ENCODE peak calls at places on chromosomes 4 and X, in five cellular contexts. E is breast epithelium, H is H1, V is colonic mucosa, I is neural progenitor cell. G is an unnamed sample. For H3K4me1, the result is how much of the 10 kb centered on the place peaks cover.

GRCh38 chr4:184343400-184344177 is 125.9 kb upstream of the ENPP6 start:
- DNase-seq in E (peak), H (no peak), I (peak), V (peak), G (peak)

GRCh38 chr4:133145758-133146157 is 3.3 kb upstream of the PCDH10 start:
- DNase-seq in I (no peak), H (no peak), V (no peak), E (no peak), G (no peak)

GRCh38 chrX:100928660-100929613 is at the start of gene XKRX:
- DNase-seq in E (peak), H (no peak), I (peak), V (peak), G (peak)

GRCh38 chr4:151808120-151808529 is 47.3 kb upstream of the GATB start:
- DNase-seq in V (no peak), I (no peak), H (no peak), E (no peak), G (no peak)

GRCh38 chrX:48153769-48154168 is 23.3 kb downstream of the SPACA5B start:
- DNase-seq in I (no peak), E (no peak), H (no peak), V (no peak), G (no peak)

GRCh38 chrX:46757593-46757992 is 1.3 kb downstream of the SLC9A7 start:
- DNase-seq in I (no peak), V (no peak), E (no peak), H (no peak), G (no peak)

GRCh38 chr4:143337600-143338287 is 1.1 kb downstream of the GAB1 start:
- DNase-seq in H (no peak), V (peak), I (peak), E (peak), G (peak)

GRCh38 chr4:141501931-141502330 is 134.5 kb upstream of the IL15 start:
- DNase-seq in I (no peak), H (no peak), E (no peak), V (no peak), G (no peak)

GRCh38 chr4:38614198-38614597 is 49.8 kb upstream of the KLF3 start:
- DNase-seq in I (no peak), E (no peak), V (no peak), H (no peak), G (no peak)

GRCh38 chr4:82586055-82586454 is 24.3 kb upstream of the TMEM150C start:
- DNase-seq in E (no peak), V (no peak), H (no peak), I (peak), G (no peak)

GRCh38 chrX:20300822-20301221 is 34.1 kb upstream of the RPS6KA3 start:
- DNase-seq in V (no peak), E (no peak), I (peak), H (no peak), G (no peak)

GRCh38 chr4:15327311-15328298 is 100.2 kb upstream of the C1QTNF7 start:
- DNase-seq in I (no peak), V (no peak), H (no peak), E (no peak), G (no peak)

GRCh38 chr4:6916587-6917444 is 7.2 kb downstream of the TBC1D14 start:
- DNase-seq in H (no peak), V (peak), I (no peak), E (peak), G (no peak)

GRCh38 chrX:5730561-5730960 is 498.1 kb downstream of the NLGN4X start:
- DNase-seq in V (no peak), H (no peak), E (no peak), I (no peak), G (no peak)

GRCh38 chr4:142493255-142493976 is 352.7 kb downstream of the INPP4B start:
- DNase-seq in H (no peak), V (no peak), I (no peak), E (no peak), G (no peak)

GRCh38 chr4:57214654-57215411 is 104.6 kb upstream of the IGFBP7 start:
- DNase-seq in H (no peak), E (no peak), I (no peak), V (no peak), G (no peak)

GRCh38 chrX:71906133-71906532 is 4.5 kb upstream of the NHSL2 start:
- DNase-seq in V (no peak), E (no peak), I (no peak), H (no peak), G (no peak)

GRCh38 chrX:129600981-129601424 is 53.8 kb downstream of the APLN start:
- DNase-seq in E (no peak), V (no peak), H (no peak), I (peak), G (no peak)

GRCh38 chrX:72714471-72714916 is 388 bp upstream of the PHKA1 start:
- DNase-seq in I (peak), E (peak), V (peak), H (peak), G (peak)

DNA sequence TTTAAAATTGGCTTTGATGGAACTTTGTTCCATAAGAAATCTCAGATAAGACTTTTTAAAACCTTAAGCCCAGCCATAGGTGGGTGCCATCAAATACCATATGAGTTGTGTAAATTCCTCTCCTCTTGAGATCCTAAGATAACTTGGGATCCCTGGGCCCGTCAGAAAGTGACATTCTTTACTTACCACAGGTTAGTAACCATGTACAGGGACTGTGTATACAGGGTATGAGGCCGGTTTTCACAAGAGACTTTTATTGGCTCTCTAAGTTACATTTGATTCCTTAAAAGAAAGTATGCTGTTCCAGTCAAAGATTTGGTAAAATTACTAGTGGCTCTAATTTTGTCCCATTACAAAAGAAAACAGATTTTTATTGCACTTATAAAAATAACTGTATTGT is 110.1 kb downstream of the APOOL start:
- DNase-seq in I (no peak), H (no peak), V (no peak), E (no peak), G (no peak)
- H3K4me1 ChIP-seq in I (under half), H (under half), V (under half), E (under half), G (under half)

GRCh38 chrX:118503260-118504041 is 7.8 kb downstream of the DOCK11 start:
- DNase-seq in I (no peak), E (no peak), V (no peak), H (no peak), G (no peak)
- H3K4me1 ChIP-seq in I (under half), E (under half), V (under half), H (under half), G (under half)

DNA sequence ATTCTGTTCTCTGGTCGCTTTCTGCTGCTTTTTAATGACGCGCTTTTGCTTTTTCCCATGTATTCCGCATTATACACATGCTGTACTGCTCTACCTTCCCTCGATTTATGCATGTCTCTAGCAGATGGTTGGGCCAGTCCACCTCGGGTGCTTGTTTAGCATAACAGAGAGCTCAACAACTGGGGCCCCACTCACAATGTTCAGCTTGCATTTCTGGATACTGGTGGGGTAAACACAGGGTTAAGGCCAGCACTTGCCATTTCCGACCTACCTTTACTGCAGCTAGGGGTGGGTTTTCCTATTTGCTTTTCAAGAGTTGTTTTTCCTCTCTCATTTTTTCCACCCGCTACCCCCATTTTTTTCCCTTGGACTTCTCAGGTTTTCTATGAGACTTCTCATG is 255.7 kb downstream of the SOX3 start:
- DNase-seq in I (no peak), V (no peak), E (no peak), H (no peak), G (no peak)
- H3K4me1 ChIP-seq in I (under half), V (under half), E (under half), H (under half), G (under half)

GRCh38 chr4:39712819-39713607 is 15.1 kb downstream of the UBE2K start:
- DNase-seq in I (no peak), V (no peak), H (no peak), E (no peak), G (no peak)

GRCh38 chr4:39706829-39707511 is 9.0 kb downstream of the UBE2K start:
- DNase-seq in V (no peak), I (no peak), H (no peak), E (no peak), G (no peak)

GRCh38 chr4:39714171-39714570 is 16.2 kb downstream of the UBE2K start:
- DNase-seq in I (no peak), H (no peak), V (no peak), E (no peak), G (no peak)

GRCh38 chr4:39713691-39714090 is 15.8 kb downstream of the UBE2K start:
- DNase-seq in E (no peak), V (no peak), I (no peak), H (no peak), G (no peak)

DNA sequence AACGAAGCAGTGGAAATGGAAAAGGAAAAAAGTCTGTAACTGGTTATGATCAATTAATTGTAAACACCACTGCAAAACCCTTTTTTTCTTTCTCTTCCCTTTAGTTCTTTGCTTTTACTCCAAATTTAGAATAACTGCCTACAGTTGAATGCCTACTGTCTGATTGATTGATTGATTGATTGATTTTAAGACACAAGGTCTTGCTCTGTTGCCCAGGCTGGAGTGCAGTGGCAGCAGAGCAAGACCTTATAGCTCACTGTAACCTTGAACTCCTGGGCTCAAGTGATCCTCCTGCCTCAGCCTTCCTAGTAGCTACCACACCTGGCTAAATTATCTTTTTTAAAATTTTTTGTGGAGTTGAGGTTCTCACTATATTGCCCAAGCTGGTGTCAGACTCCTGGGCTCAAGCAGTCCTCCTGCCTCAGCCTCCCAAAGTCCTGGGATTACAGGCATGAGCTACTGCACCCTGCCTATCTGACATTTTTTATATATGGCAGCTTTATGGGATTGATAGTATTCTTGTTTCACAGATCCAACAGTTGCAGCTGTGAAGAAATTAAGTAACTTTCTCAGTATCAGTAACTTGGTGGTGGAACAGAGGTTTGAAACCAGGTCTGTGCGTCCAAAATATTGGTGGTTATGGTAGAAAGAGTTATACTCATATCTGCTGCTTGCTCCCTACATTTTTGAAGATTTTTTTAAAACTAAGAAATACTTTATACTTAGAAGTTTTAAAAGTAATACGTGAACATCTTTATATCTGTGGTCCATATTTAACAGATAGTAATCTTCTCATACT is 12.4 kb downstream of the UBE2K start:
- DNase-seq in H (no peak), E (no peak), V (no peak), I (no peak), G (no peak)
- H3K4me1 ChIP-seq in H (under half), E (under half), V (under half), I (under half), G (under half)

GRCh38 chrX:41121766-41122165 is 36.5 kb downstream of the USP9X start:
- DNase-seq in I (no peak), V (no peak), H (no peak), E (no peak), G (no peak)
- H3K4me1 ChIP-seq in I (under half), V (under half), H (under half), E (under half), G (under half)

G was measured in upper lobe of right lung.